ENCODE peak calls at places on chromosomes 12 and 14, in four cellular contexts. C is transverse colon, U is prostate gland, K is esophagus squamous epithelium. H is an unnamed sample.

GRCh38 chr12:117561990-117562389 is 200.6 kb upstream of the NOS1 start:
- DNase-seq in C (no peak), K (no peak), U (no peak), H (no peak)

GRCh38 chr14:70186826-70187483 is 1.8 kb downstream of the SLC8A3 start:
- DNase-seq in C (peak; percentile 10), U (no peak), K (no peak), H (peak; percentile 6)

GRCh38 chr12:92961949-92962348 is 32.9 kb upstream of the EEA1 start:
- DNase-seq in C (no peak), K (no peak), U (no peak), H (peak; percentile 53)

GRCh38 chr14:65070710-65071033 is 31.6 kb downstream of the MAX start:
- DNase-seq in K (no peak), U (no peak), C (peak; percentile 69), H (no peak)

GRCh38 chr12:38892090-38892786 is 13.2 kb downstream of the CPNE8 start:
- DNase-seq in C (peak; percentile 67), K (no peak), U (no peak), H (peak; percentile 15)

GRCh38 chr14:60618200-60618599 is 31.1 kb downstream of the SIX1 start:
- DNase-seq in K (no peak), C (no peak), U (peak; percentile 70), H (no peak)

GRCh38 chr12:96466939-96467751 is 22.2 kb upstream of the CFAP54 start:
- DNase-seq in C (no peak), K (no peak), U (no peak), H (no peak)

GRCh38 chr12:98896938-98897337 is 251.8 kb downstream of the APAF1 start:
- DNase-seq in C (no peak), U (no peak), K (no peak), H (peak; percentile 30)

GRCh38 chr12:50979369-50980052 is 27.2 kb downstream of the HIGD1C start:
- DNase-seq in K (no peak), U (no peak), C (no peak), H (no peak)

GRCh38 chr14:53354331-53354730 is 201.2 kb upstream of the DDHD1 start:
- DNase-seq in C (no peak), K (no peak), U (no peak), H (no peak)

GRCh38 chr14:52043690-52044089 is 25.2 kb downstream of the NID2 start:
- DNase-seq in K (no peak), C (peak; percentile 49), U (no peak), H (peak; percentile 57)

GRCh38 chr12:87801860-87802720 is 227.1 kb downstream of the C12orf50 start:
- DNase-seq in C (no peak), U (no peak), K (no peak), H (no peak)

GRCh38 chr12:71732357-71732712 is 22.3 kb upstream of the RAB21 start:
- DNase-seq in C (no peak), K (no peak), U (no peak), H (no peak)

GRCh38 chr12:51970904-51971646 is 19.6 kb downstream of the ACVR1B start:
- DNase-seq in U (no peak), K (no peak), C (peak; percentile 24), H (peak; percentile 63)

GRCh38 chr12:48296586-48297396 is 53.9 kb downstream of the ZNF641 start:
- DNase-seq in K (no peak), C (peak; percentile 81), U (peak; percentile 76), H (peak; percentile 86)

GRCh38 chr12:45660330-45660729 is 69.2 kb upstream of the ARID2 start:
- DNase-seq in C (no peak), K (no peak), U (no peak), H (peak; percentile 83)
- TF ChIP-seq CTCF in C (no peak), K (no peak), U (no peak), H (no peak)

DNA sequence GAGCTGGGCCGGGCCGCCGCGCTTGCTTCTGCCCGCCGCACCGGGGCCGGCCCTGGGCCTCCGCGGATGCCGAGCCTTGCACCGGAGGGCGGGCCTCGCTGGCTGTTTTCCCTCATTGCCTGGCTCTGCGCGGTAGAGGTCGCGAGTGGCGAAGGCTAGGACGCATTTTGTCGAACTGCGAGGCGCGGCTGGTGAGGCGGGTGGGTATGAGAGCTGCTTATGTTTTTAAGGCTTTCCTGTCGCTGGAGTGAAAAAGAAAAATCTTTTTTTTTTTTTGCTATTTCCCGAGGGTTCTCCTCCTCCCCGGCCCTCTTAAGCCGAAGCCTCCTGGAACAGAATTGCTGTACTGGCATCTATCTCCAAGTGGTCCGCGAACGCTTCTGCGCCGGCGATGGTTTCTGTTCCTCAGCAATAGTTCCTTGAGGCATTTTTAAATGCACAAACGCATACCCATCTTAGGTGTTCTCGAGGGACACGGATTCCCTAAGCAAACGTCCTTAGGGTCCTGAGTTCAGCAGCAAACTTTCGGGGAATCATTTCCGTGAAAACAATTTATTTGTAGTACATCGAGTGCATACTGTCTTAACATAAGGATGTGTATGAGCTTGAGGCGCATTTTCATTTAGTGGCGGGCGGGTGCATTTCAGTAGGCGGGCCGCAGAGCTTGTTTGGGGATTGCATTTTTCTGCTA is 631 bp downstream of the RESF1 start:
- DNase-seq in C (peak; percentile 70), K (peak; percentile 11), U (peak; percentile 46), H (peak; percentile 60)
- TF ChIP-seq CTCF in C (peak; percentile 25), K (peak; percentile 28), U (peak; percentile 16), H (peak; percentile 18)

GRCh38 chr12:85642810-85643209 is 193.4 kb downstream of the RASSF9 start:
- DNase-seq in U (no peak), K (no peak), C (no peak), H (peak; percentile 93)
- TF ChIP-seq CTCF in U (no peak), K (no peak), C (peak; percentile 17), H (peak; percentile 87)

DNA sequence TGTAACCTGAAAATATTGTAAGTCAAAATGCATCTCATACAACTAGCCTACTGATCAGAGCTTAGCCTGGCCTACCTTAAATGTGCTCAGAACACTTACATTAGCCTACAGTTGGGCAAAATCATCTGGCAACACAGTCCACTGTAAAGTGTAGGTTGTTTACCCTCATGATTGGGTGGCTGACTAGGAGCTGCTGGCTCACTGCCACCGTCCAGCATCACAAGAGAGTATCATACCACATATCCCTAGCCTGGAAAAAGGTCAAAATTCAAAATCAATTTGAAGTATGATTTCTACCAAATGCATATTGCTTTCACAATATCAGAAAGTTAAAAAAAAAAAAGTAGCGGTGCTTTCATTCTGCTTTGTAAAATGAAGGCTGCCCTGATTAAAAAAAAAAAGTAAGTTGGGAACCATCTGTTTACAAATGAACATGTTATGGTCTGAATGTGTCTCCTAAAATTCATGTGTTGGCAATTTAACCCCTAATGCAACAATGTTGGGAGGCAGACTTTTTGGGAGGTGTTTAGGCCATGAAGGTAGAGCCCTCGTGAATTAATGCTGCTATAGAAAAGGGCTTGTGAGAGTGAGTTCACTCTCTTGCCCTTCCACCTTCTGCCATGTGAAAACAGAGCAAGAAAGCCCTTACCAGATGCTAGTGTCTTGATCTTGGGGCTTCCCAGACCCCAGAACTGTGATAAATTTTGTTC is 211.8 kb downstream of the PPM1H start:
- DNase-seq in K (no peak), C (no peak), U (no peak), H (no peak)
- TF ChIP-seq CTCF in K (no peak), C (no peak), U (no peak), H (no peak)

GRCh38 chr12:120235369-120236123 is 30.0 kb downstream of the PXN start:
- DNase-seq in U (no peak), C (no peak), K (no peak), H (no peak)
- TF ChIP-seq CTCF in U (no peak), C (no peak), K (no peak), H (peak; percentile 57)

GRCh38 chr12:21962821-21963220 is 21.6 kb upstream of the ABCC9 start:
- DNase-seq in C (no peak), K (no peak), U (no peak), H (no peak)
- TF ChIP-seq CTCF in C (no peak), K (no peak), U (no peak), H (no peak)

GRCh38 chr12:43333650-43334043 is 218.4 kb downstream of the ADAMTS20 start:
- DNase-seq in C (no peak), U (no peak), K (no peak), H (no peak)

GRCh38 chr12:43336962-43337555 is 214.9 kb downstream of the ADAMTS20 start:
- DNase-seq in U (no peak), C (no peak), K (no peak), H (peak; percentile 78)

GRCh38 chr12:43337571-43338497 is 214.2 kb downstream of the ADAMTS20 start:
- DNase-seq in K (no peak), C (no peak), U (no peak), H (peak; percentile 23)

GRCh38 chr12:43332977-43333649 is 218.9 kb downstream of the ADAMTS20 start:
- DNase-seq in K (no peak), U (no peak), C (no peak), H (peak; percentile 72)

GRCh38 chr12:43338848-43339526 is 213.0 kb downstream of the ADAMTS20 start:
- DNase-seq in C (no peak), K (no peak), U (no peak), H (peak; percentile 92)
- TF ChIP-seq CTCF in C (no peak), K (peak; percentile 28), U (peak; percentile 57), H (peak; percentile 55)

H was measured in choroid plexus epithelial cell.